ENCODE peak calls at places on chromosomes 5 and 9, in nine cellular contexts. J is nephron progenitor cell; M is neuronal stem cell; K is ascending aorta; A is CD8-positive, alpha-beta T cell; F is activated naive CD4-positive, alpha-beta T cell; P is stimulated activated CD4-positive, alpha-beta T cell treated with anti-CD3 and anti-CD28 coated beads, Interleukin-2, amount 100 ng/mL, for 24 hours; L is hepatic stellate cell; R is transverse colon. Y is an unnamed sample.
A peak's percentile ranks its signal among the peaks of the same experiment; 100 is the strongest.

GRCh38 chr5:78843436-78843835 is 141.7 kb downstream of the ARSB start:
- DNase-seq in J (no peak), M (no peak), K (no peak), A (no peak), F (no peak), P (no peak), L (no peak), R (no peak), Y (no peak)

GRCh38 chr9:100111235-100111634 is 12.2 kb downstream of the INVS start:
- DNase-seq in J (no peak), M (no peak), K (peak; percentile 91), A (no peak), F (no peak), P (no peak), L (peak; percentile 58), R (peak; percentile 59), Y (no peak)

GRCh38 chr9:130239741-130240241 is 25.8 kb upstream of the HMCN2 start:
- DNase-seq in J (no peak), M (no peak), K (no peak), A (no peak), F (no peak), P (peak; percentile 61), L (no peak), R (no peak), Y (no peak)

GRCh38 chr5:36820900-36821299 is 55.7 kb upstream of the NIPBL start:
- DNase-seq in J (no peak), M (no peak), K (no peak), A (no peak), F (no peak), P (no peak), L (no peak), R (no peak), Y (no peak)

GRCh38 chr5:14665110-14665822 is 748 bp downstream of the OTULIN start:
- DNase-seq in J (peak; percentile 25), M (peak; percentile 26), K (peak; percentile 74), A (no peak), F (no peak), P (peak; percentile 35), L (no peak), R (peak; percentile 65), Y (no peak)

GRCh38 chr9:137741330-137741729 is 122.5 kb downstream of the EHMT1 start:
- DNase-seq in J (no peak), M (no peak), K (no peak), A (no peak), F (no peak), P (no peak), L (no peak), R (no peak), Y (no peak)

GRCh38 chr9:99092643-99093491 is 12.0 kb upstream of the TGFBR1 start:
- DNase-seq in J (no peak), M (no peak), K (no peak), A (no peak), F (no peak), P (peak; percentile 29), L (no peak), R (no peak), Y (no peak)

GRCh38 chr9:87436694-87437093 is 61.0 kb upstream of the DAPK1 start:
- DNase-seq in J (no peak), M (no peak), K (no peak), A (no peak), F (no peak), P (no peak), L (no peak), R (no peak), Y (no peak)

GRCh38 chr5:71892641-71893340 is 173.7 kb downstream of the CARTPT start:
- DNase-seq in J (peak; percentile 27), M (no peak), K (no peak), A (no peak), F (no peak), P (no peak), L (no peak), R (no peak), Y (peak; percentile 23)

GRCh38 chr5:72066658-72067057 is 40.6 kb upstream of the MAP1B start:
- DNase-seq in J (no peak), M (no peak), K (no peak), A (no peak), F (no peak), P (no peak), L (peak; percentile 56), R (no peak), Y (no peak)

GRCh38 chr9:109977521-109977920 is 197.5 kb downstream of the PALM2AKAP2 start:
- DNase-seq in J (no peak), M (no peak), K (no peak), A (no peak), F (no peak), P (peak; percentile 34), L (no peak), R (no peak), Y (no peak)

GRCh38 chr5:177611446-177612214 is 11.7 kb downstream of the B4GALT7 start:
- DNase-seq in J (no peak), M (no peak), K (no peak), A (no peak), F (no peak), P (no peak), L (no peak), R (no peak), Y (no peak)

GRCh38 chr9:115540091-115540490 is 422.1 kb upstream of the TNC start:
- DNase-seq in J (no peak), M (no peak), K (no peak), A (no peak), F (no peak), P (no peak), L (no peak), R (no peak), Y (no peak)

GRCh38 chr5:151665584-151665982 is 21.1 kb downstream of the SPARC start:
- DNase-seq in J (no peak), M (no peak), K (no peak), A (no peak), F (no peak), P (no peak), L (no peak), R (no peak), Y (no peak)

GRCh38 chr5:125210241-125210947 is 464.0 kb upstream of the ZNF608 start:
- DNase-seq in J (no peak), M (no peak), K (no peak), A (no peak), F (no peak), P (no peak), L (no peak), R (no peak), Y (no peak)

GRCh38 chr5:73814234-73814846 is 188.3 kb downstream of the ARHGEF28 start:
- DNase-seq in J (no peak), M (no peak), K (no peak), A (no peak), F (no peak), P (no peak), L (no peak), R (peak; percentile 14), Y (no peak)

GRCh38 chr9:3138236-3139229 is 294.6 kb upstream of the PUM3 start:
- DNase-seq in J (no peak), M (no peak), K (no peak), A (no peak), F (no peak), P (no peak), L (no peak), R (no peak), Y (no peak)

GRCh38 chr9:35996358-35996970 is 38.5 kb upstream of the OR2S2 start:
- DNase-seq in J (no peak), M (no peak), K (no peak), A (no peak), F (no peak), P (no peak), L (no peak), R (no peak), Y (peak; percentile 47)

GRCh38 chr9:4691794-4692193 is 12.4 kb downstream of the CDC37L1 start:
- DNase-seq in J (no peak), M (no peak), K (no peak), A (no peak), F (no peak), P (no peak), L (no peak), R (no peak), Y (no peak)

GRCh38 chr5:56415356-56415765 is 182.2 kb upstream of the ANKRD55 start:
- DNase-seq in J (no peak), M (no peak), K (peak; percentile 79), A (no peak), F (no peak), P (no peak), L (peak; percentile 53), R (peak; percentile 70), Y (no peak)

GRCh38 chr9:93257808-93258331 is 73.9 kb downstream of the WNK2 start:
- DNase-seq in J (no peak), M (no peak), K (peak; percentile 54), A (no peak), F (no peak), P (no peak), L (no peak), R (no peak), Y (no peak)

GRCh38 chr5:143541943-143542797 is 138.7 kb upstream of the NR3C1 start:
- DNase-seq in J (no peak), M (no peak), K (no peak), A (no peak), F (no peak), P (no peak), L (no peak), R (no peak), Y (no peak)

GRCh38 chr9:88905506-88905905 is 85.8 kb upstream of the S1PR3 start:
- DNase-seq in J (no peak), M (no peak), K (no peak), A (no peak), F (no peak), P (no peak), L (no peak), R (no peak), Y (no peak)

GRCh38 chr5:32190094-32190493 is 16.0 kb upstream of the GOLPH3 start:
- DNase-seq in J (no peak), M (no peak), K (no peak), A (no peak), F (no peak), P (no peak), L (no peak), R (no peak), Y (no peak)

GRCh38 chr5:43019615-43020293 is 20.4 kb downstream of the ANXA2R start:
- DNase-seq in J (peak; percentile 45), M (no peak), K (peak; percentile 83), A (peak; percentile 69), F (peak; percentile 77), P (peak; percentile 76), L (no peak), R (peak; percentile 85), Y (no peak)

GRCh38 chr5:16489322-16489791 is 23.8 kb upstream of the ZNF622 start:
- DNase-seq in J (no peak), M (no peak), K (no peak), A (no peak), F (no peak), P (no peak), L (no peak), R (no peak), Y (no peak)

GRCh38 chr9:135971892-135972291 is 10.7 kb upstream of the UBAC1 start:
- DNase-seq in J (peak; percentile 91), M (peak; percentile 82), K (no peak), A (no peak), F (peak; percentile 49), P (peak; percentile 49), L (no peak), R (peak; percentile 87), Y (peak; percentile 83)

GRCh38 chr9:93059960-93060591 is 1.6 kb downstream of the SUSD3 start:
- DNase-seq in J (no peak), M (no peak), K (peak; percentile 58), A (no peak), F (no peak), P (no peak), L (no peak), R (no peak), Y (no peak)

GRCh38 chr9:16442622-16443021 is 427.8 kb downstream of the BNC2 start:
- DNase-seq in J (no peak), M (no peak), K (no peak), A (no peak), F (no peak), P (no peak), L (no peak), R (no peak), Y (no peak)

GRCh38 chr9:76150016-76150415 is 244.2 kb downstream of the RFK start:
- DNase-seq in J (no peak), M (no peak), K (no peak), A (no peak), F (no peak), P (no peak), L (no peak), R (no peak), Y (no peak)

GRCh38 chr5:36270175-36270574 is 28.4 kb upstream of the NADK2 start:
- DNase-seq in J (no peak), M (no peak), K (no peak), A (no peak), F (no peak), P (no peak), L (no peak), R (no peak), Y (no peak)

Y was measured in NT2/D1.